ENCODE peak calls at places on chromosomes 5 and 9, in eight cellular contexts. S, T, P, C, Z, W, G and E are unnamed samples.

GRCh38 chr5:171647043-171647899 is 138.3 kb upstream of the SMIM23 start:
- DNase-seq in W (no peak), Z (no peak), S (no peak), T (peak; percentile 72), C (no peak), G (peak; percentile 68), P (no peak), E (peak; percentile 49)

GRCh38 chr9:12922209-12922914 is 147.5 kb downstream of the LURAP1L start:
- DNase-seq in C (no peak), W (no peak), T (no peak), G (no peak), Z (no peak), P (no peak), S (no peak), E (no peak)

GRCh38 chr5:123719004-123719403 is 207.0 kb downstream of the CSNK1G3 start:
- DNase-seq in W (no peak), P (no peak), G (peak; percentile 29), T (peak; percentile 21), Z (no peak), S (no peak), C (no peak), E (no peak)

GRCh38 chr5:95712347-95712958 is 18.7 kb upstream of the RHOBTB3 start:
- DNase-seq in P (no peak), G (peak; percentile 41), C (no peak), Z (no peak), W (no peak), S (no peak), T (peak; percentile 99), E (no peak)

GRCh38 chr5:73759771-73760170 is 133.8 kb downstream of the ARHGEF28 start:
- DNase-seq in Z (no peak), S (no peak), P (no peak), G (no peak), C (no peak), W (no peak), T (no peak), E (no peak)

GRCh38 chr5:179759961-179760541 is 27.4 kb downstream of the MAML1 start:
- DNase-seq in S (no peak), P (no peak), C (no peak), Z (no peak), T (no peak), W (peak; percentile 38), G (no peak), E (no peak)

GRCh38 chr5:36438765-36439501 is 137.2 kb upstream of the RANBP3L start:
- DNase-seq in P (no peak), T (no peak), S (no peak), W (no peak), C (no peak), G (peak; percentile 24), Z (no peak), E (no peak)

GRCh38 chr5:149381986-149382338 is 2.9 kb upstream of the IL17B start:
- DNase-seq in G (peak; percentile 75), W (peak; percentile 74), S (peak; percentile 84), C (peak; percentile 62), T (peak; percentile 86), Z (peak; percentile 33), P (peak; percentile 83), E (peak; percentile 95)

GRCh38 chr9:137618105-137619067 is at the start of gene EHMT1:
- DNase-seq in P (peak; percentile 91), S (peak; percentile 91), W (peak; percentile 88), G (peak; percentile 83), Z (peak; percentile 84), C (peak; percentile 17), T (peak; percentile 87), E (peak; percentile 100)

GRCh38 chr5:95449460-95449859 is 58.3 kb downstream of the FAM81B start:
- DNase-seq in T (peak; percentile 35), P (no peak), W (no peak), Z (no peak), C (no peak), S (no peak), G (no peak), E (peak; percentile 19)

GRCh38 chr9:95176755-95177319 is 140.7 kb downstream of the FANCC start:
- DNase-seq in Z (no peak), W (no peak), C (no peak), S (no peak), P (no peak), T (no peak), G (no peak), E (no peak)

GRCh38 chr9:34093578-34093977 is 32.9 kb downstream of the DCAF12 start:
- DNase-seq in W (no peak), S (no peak), P (no peak), T (no peak), Z (no peak), G (no peak), C (no peak), E (no peak)

GRCh38 chr9:128628471-128629048 is 28.1 kb downstream of the DYNC2I2 start:
- DNase-seq in S (peak; percentile 80), C (no peak), Z (no peak), W (peak; percentile 45), G (no peak), T (peak; percentile 37), P (peak; percentile 22), E (peak; percentile 67)

GRCh38 chr9:7963026-7963425 is 163.4 kb upstream of the DMAC1 start:
- DNase-seq in T (no peak), S (no peak), W (no peak), Z (no peak), C (no peak), G (peak; percentile 41), P (peak; percentile 13), E (no peak)

GRCh38 chr5:71971862-71972261 is 135.4 kb upstream of the MAP1B start:
- DNase-seq in Z (no peak), T (no peak), C (no peak), G (no peak), S (no peak), W (no peak), P (no peak), E (no peak)

GRCh38 chr9:93588641-93589609 is 12.5 kb downstream of the PHF2 start:
- DNase-seq in T (no peak), Z (no peak), P (no peak), W (no peak), G (no peak), S (no peak), C (no peak), E (peak; percentile 24)

GRCh38 chr9:89593776-89594427 is 10.9 kb upstream of the GADD45G start:
- DNase-seq in S (no peak), C (no peak), G (no peak), Z (peak; percentile 25), P (peak; percentile 69), W (peak; percentile 68), T (peak; percentile 85), E (peak; percentile 88)

GRCh38 chr5:43043400-43043756 is 3.3 kb upstream of the ANXA2R start:
- DNase-seq in G (no peak), S (no peak), T (no peak), P (no peak), W (no peak), C (no peak), Z (no peak), E (no peak)
- H3K27me3 ChIP-seq in G (no peaks in the 10 kb centered on the region), S (peaks cover 38% of the 10 kb centered on the region), T (peaks cover 2% of the 10 kb centered on the region), P (peaks cover 46% of the 10 kb centered on the region), W (peaks cover 2% of the 10 kb centered on the region), C (no peaks in the 10 kb centered on the region), Z (no peaks in the 10 kb centered on the region), E (peaks cover 70% of the 10 kb centered on the region)

DNA sequence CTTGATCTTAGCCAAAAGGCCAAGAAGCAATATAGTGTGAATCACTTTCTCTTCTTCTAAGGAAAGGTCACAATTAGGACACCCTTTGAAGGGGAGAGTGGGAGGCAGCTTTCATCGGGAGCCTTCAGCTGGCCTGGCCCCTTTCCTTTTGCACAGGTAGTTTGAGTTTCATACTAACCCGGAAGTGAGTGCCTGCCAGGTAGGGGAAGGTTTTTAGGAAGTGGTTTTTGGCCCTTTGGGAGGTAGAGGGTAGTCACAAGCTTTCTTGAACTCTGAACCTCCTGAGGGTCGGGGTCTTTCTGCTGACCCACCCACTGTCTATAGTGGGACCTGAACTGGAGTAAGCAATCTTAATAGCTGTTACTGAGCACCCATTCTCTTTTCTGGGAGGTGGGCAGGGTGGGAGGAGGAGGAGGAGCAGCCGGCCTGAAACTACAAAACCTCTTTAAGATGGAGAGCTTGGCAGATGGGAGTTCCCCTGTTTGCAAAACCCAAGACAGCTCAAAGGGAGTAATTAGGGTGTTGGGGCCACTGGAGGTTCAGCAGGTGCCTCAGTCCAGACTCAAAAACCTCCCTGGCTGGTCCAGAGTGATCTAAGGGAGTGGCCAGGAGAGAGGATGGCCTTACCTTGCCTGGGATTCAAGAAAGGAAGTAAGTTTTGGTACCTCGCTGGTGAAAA is 6.0 kb downstream of the LARP1 start:
- DNase-seq in Z (peak; percentile 8), S (no peak), G (no peak), P (no peak), T (no peak), C (no peak), W (no peak), E (no peak)
- H3K4me3 ChIP-seq in Z (no peak overlapping the region), S (no peak overlapping the region), G (no peak overlapping the region), P (no peak overlapping the region), T (no peak overlapping the region), C (no peak overlapping the region), W (no peak overlapping the region), E (no peak overlapping the region)

DNA sequence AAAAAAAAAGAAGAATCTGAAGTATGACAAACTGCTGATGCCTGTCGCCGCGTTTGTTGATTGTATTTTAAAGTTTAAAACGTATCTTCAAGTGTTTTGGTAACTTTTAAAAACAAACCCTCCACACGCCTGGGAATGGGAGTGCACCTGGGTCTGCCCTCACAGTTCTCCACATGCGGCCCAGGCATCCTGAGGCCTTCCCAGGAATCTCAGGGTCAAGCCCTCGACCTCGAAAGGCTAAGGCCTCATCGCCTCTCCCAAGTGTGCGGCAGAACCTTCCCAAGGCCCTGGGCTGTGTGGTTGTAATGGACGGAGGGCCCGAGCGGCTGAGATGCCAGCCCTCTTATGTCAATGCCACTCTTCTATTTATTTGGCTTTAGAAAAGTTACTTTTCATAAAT is 94.4 kb downstream of the CAMSAP1 start:
- DNase-seq in C (no peak), T (no peak), W (no peak), S (no peak), G (no peak), Z (no peak), P (no peak), E (no peak)
- H3K36me3 ChIP-seq in C (peaks cover 59% of the 10 kb centered on the region), T (peaks cover 14% of the 10 kb centered on the region), W (peaks cover 88% of the 10 kb centered on the region), S (peaks cover 85% of the 10 kb centered on the region), G (peaks cover 9% of the 10 kb centered on the region), Z (peaks cover 60% of the 10 kb centered on the region), P (no peaks in the 10 kb centered on the region), E (peaks cover 44% of the 10 kb centered on the region)

GRCh38 chr9:129673602-129674001 is 8.2 kb downstream of the PRRX2 start:
- DNase-seq in S (no peak), P (no peak), T (no peak), C (no peak), Z (no peak), G (no peak), W (no peak), E (no peak)
- H3K27me3 ChIP-seq in S (peaks cover 16% of the 10 kb centered on the region), P (peaks cover 35% of the 10 kb centered on the region), T (no peaks in the 10 kb centered on the region), C (no peaks in the 10 kb centered on the region), Z (no peaks in the 10 kb centered on the region), G (no peaks in the 10 kb centered on the region), W (peaks cover 20% of the 10 kb centered on the region), E (no peaks in the 10 kb centered on the region)